ENCODE peak calls at places on chromosomes 7 and 10, in four cellular contexts. One of them, this sample, is unnamed. For H3K4me1, the result is how much of the 10 kb centered on the place peaks cover.

GRCh38 chr7:141397236-141398163 is 153.7 kb upstream of the AGK start:
- DNase-seq in sigmoid colon: no peak
- DNase-seq in lung: no peak
- DNase-seq in effector memory CD4-positive, alpha-beta T cell: no peak
- DNase-seq in this sample: no peak

GRCh38 chr10:43193496-43194080 is 55.3 kb downstream of the CSGALNACT2 start:
- DNase-seq in lung: peak
- DNase-seq in sigmoid colon: no peak
- DNase-seq in effector memory CD4-positive, alpha-beta T cell: no peak
- DNase-seq in this sample: no peak

GRCh38 chr7:138842111-138842510 is 44.1 kb upstream of the ATP6V0A4 start:
- DNase-seq in effector memory CD4-positive, alpha-beta T cell: no peak
- DNase-seq in sigmoid colon: no peak
- DNase-seq in lung: no peak
- DNase-seq in this sample: no peak

GRCh38 chr10:48453451-48454301 is 147.2 kb downstream of the MAPK8 start:
- DNase-seq in sigmoid colon: no peak
- DNase-seq in lung: peak
- DNase-seq in effector memory CD4-positive, alpha-beta T cell: no peak
- DNase-seq in this sample: no peak

GRCh38 chr7:78057571-78057970 is 259.0 kb downstream of the PHTF2 start:
- DNase-seq in effector memory CD4-positive, alpha-beta T cell: no peak
- DNase-seq in sigmoid colon: no peak
- DNase-seq in lung: no peak
- DNase-seq in this sample: no peak

GRCh38 chr7:157854066-157854891 is 517.5 kb downstream of the DNAJB6 start:
- DNase-seq in effector memory CD4-positive, alpha-beta T cell: no peak
- DNase-seq in sigmoid colon: peak
- DNase-seq in lung: peak
- DNase-seq in this sample: no peak

GRCh38 chr7:22002731-22003130 is 57.0 kb upstream of the CDCA7L start:
- DNase-seq in sigmoid colon: no peak
- DNase-seq in lung: no peak
- DNase-seq in effector memory CD4-positive, alpha-beta T cell: no peak
- DNase-seq in this sample: no peak

GRCh38 chr10:7647062-7647664 is 19.6 kb downstream of the ITIH5 start:
- DNase-seq in sigmoid colon: no peak
- DNase-seq in lung: no peak
- DNase-seq in effector memory CD4-positive, alpha-beta T cell: no peak
- DNase-seq in this sample: no peak

GRCh38 chr7:80136276-80137045 is 1.8 kb downstream of the GNAI1 start:
- DNase-seq in lung: no peak
- DNase-seq in sigmoid colon: no peak
- DNase-seq in effector memory CD4-positive, alpha-beta T cell: no peak
- DNase-seq in this sample: no peak

GRCh38 chr7:75599244-75599771 is 107.2 kb downstream of the SPDYE5 start:
- DNase-seq in sigmoid colon: peak
- DNase-seq in effector memory CD4-positive, alpha-beta T cell: no peak
- DNase-seq in lung: no peak
- DNase-seq in this sample: no peak

GRCh38 chr10:115129752-115130151 is 36.6 kb downstream of the ATRNL1 start:
- DNase-seq in effector memory CD4-positive, alpha-beta T cell: no peak
- DNase-seq in sigmoid colon: no peak
- DNase-seq in lung: no peak
- DNase-seq in this sample: no peak

GRCh38 chr7:37128644-37129043 is 320.0 kb downstream of the ELMO1 start:
- DNase-seq in lung: no peak
- DNase-seq in effector memory CD4-positive, alpha-beta T cell: no peak
- DNase-seq in sigmoid colon: no peak
- DNase-seq in this sample: no peak

GRCh38 chr7:74097937-74098614 is 14.5 kb downstream of the LIMK1 start:
- DNase-seq in effector memory CD4-positive, alpha-beta T cell: no peak
- DNase-seq in sigmoid colon: peak
- DNase-seq in lung: no peak
- DNase-seq in this sample: no peak

GRCh38 chr7:44087914-44088838 is 5.8 kb upstream of the POLM start:
- DNase-seq in lung: no peak
- DNase-seq in effector memory CD4-positive, alpha-beta T cell: no peak
- DNase-seq in sigmoid colon: peak
- DNase-seq in this sample: no peak

GRCh38 chr10:109676703-109677102 is 246.6 kb downstream of the XPNPEP1 start:
- DNase-seq in lung: no peak
- DNase-seq in effector memory CD4-positive, alpha-beta T cell: no peak
- DNase-seq in sigmoid colon: no peak
- DNase-seq in this sample: no peak

GRCh38 chr10:93222211-93222754 is 148.6 kb downstream of the CYP26A1 start:
- DNase-seq in lung: no peak
- DNase-seq in effector memory CD4-positive, alpha-beta T cell: no peak
- DNase-seq in sigmoid colon: no peak
- DNase-seq in this sample: no peak

GRCh38 chr7:4712371-4713182 is 30.5 kb downstream of the FOXK1 start:
- DNase-seq in effector memory CD4-positive, alpha-beta T cell: no peak
- DNase-seq in lung: no peak
- DNase-seq in sigmoid colon: no peak
- DNase-seq in this sample: no peak

GRCh38 chr7:149799397-149800168 is 26.2 kb upstream of the ZNF467 start:
- DNase-seq in effector memory CD4-positive, alpha-beta T cell: peak
- DNase-seq in sigmoid colon: no peak
- DNase-seq in lung: peak
- DNase-seq in this sample: peak

GRCh38 chr7:118312051-118312450 is 87.5 kb downstream of the ANKRD7 start:
- DNase-seq in sigmoid colon: no peak
- DNase-seq in effector memory CD4-positive, alpha-beta T cell: no peak
- DNase-seq in lung: no peak
- DNase-seq in this sample: no peak

GRCh38 chr10:22655312-22655973 is 58.9 kb downstream of the PIP4K2A start:
- DNase-seq in effector memory CD4-positive, alpha-beta T cell: no peak
- DNase-seq in sigmoid colon: no peak
- DNase-seq in lung: no peak
- DNase-seq in this sample: no peak

GRCh38 chr10:1130995-1131790 is 75.0 kb downstream of the WDR37 start:
- DNase-seq in lung: no peak
- DNase-seq in effector memory CD4-positive, alpha-beta T cell: no peak
- DNase-seq in sigmoid colon: no peak
- DNase-seq in this sample: no peak

GRCh38 chr10:43292745-43293676 is 26.1 kb upstream of the RASGEF1A start:
- DNase-seq in lung: peak
- DNase-seq in sigmoid colon: peak
- DNase-seq in effector memory CD4-positive, alpha-beta T cell: peak
- DNase-seq in this sample: peak

GRCh38 chr10:45224219-45224841 is 91.1 kb downstream of the OR13A1 start:
- DNase-seq in lung: no peak
- DNase-seq in effector memory CD4-positive, alpha-beta T cell: no peak
- DNase-seq in sigmoid colon: no peak
- DNase-seq in this sample: no peak
- H3K4me3 ChIP-seq in lung: no peak
- H3K4me3 ChIP-seq in effector memory CD4-positive, alpha-beta T cell: no peak
- H3K4me3 ChIP-seq in sigmoid colon: no peak
- H3K4me3 ChIP-seq in this sample: no peak

DNA sequence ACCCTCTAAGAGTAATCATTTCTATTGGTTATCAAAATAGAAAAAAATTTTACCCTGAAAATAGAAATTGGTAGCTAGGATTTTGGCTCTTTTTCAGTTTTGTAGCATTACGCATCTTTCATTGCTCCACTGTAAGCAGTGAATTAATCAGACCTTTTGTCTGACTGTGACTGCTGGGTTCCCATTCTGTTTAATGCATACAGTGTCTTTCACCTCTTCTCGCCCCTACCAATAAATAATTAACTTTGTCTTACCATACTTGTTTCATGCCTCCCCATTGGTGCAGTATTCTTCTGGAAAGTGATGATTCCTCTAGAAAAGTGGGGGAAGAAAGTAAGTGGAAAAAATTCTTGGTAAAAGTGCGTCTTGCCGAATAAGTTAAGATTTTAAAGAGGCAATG is 73.2 kb downstream of the AP3M1 start:
- DNase-seq in effector memory CD4-positive, alpha-beta T cell: no peak
- DNase-seq in lung: no peak
- DNase-seq in sigmoid colon: no peak
- DNase-seq in this sample: no peak
- H3K4me1 ChIP-seq in effector memory CD4-positive, alpha-beta T cell: under half
- H3K4me1 ChIP-seq in lung: under half
- H3K4me1 ChIP-seq in sigmoid colon: half or more
- H3K4me1 ChIP-seq in this sample: under half

DNA sequence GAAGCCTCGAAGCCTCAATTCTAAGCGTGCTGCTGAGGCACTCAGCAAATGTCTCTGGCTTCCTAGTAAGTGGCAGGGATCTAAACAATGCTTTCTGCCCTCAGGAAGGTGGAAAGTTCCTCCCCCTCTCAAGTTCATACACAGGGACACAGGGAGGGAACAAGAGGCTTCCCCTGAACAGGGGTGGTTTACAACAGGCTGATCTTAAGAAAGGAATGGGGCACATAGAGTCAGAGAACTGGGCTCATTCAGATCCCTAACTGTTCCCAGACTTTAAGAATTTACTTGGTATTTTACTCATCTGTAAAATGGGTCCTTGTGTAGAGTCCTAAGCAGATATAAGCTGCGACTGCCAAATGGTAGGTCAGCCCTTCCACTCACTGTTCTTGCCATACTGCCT is 2.5 kb downstream of the TNS3 start:
- DNase-seq in lung: no peak
- DNase-seq in sigmoid colon: no peak
- DNase-seq in effector memory CD4-positive, alpha-beta T cell: no peak
- DNase-seq in this sample: no peak
- H3K4me3 ChIP-seq in lung: no peak
- H3K4me3 ChIP-seq in sigmoid colon: no peak
- H3K4me3 ChIP-seq in effector memory CD4-positive, alpha-beta T cell: no peak
- H3K4me3 ChIP-seq in this sample: no peak

DNA sequence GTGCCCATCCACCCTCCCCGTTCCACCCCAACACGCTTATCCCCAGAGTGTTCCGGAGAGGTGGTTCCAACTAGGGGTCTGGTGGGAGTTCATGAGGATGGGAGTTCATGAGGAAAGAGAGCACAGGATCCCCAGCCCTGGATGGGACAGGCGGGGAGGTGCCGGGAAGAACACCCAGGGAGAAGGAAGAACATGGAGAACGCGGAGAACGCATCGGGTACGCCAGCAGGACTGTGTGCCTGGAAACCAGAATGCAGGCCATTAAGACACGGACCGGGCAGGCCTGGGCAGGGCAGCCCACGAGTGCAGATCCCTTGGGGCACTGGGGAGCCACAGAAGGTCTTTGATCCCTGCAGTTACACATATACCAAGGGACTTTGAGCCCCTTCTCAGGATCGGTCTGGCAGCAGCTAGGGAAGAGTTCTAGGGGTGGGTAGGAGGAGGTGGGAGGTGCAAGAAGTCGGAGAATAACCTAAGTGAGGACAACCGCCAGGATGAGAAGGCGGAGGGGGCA is 89.7 kb upstream of the MYL10 start:
- DNase-seq in effector memory CD4-positive, alpha-beta T cell: no peak
- DNase-seq in sigmoid colon: no peak
- DNase-seq in lung: no peak
- DNase-seq in this sample: no peak
- H3K4me1 ChIP-seq in effector memory CD4-positive, alpha-beta T cell: under half
- H3K4me1 ChIP-seq in sigmoid colon: under half
- H3K4me1 ChIP-seq in lung: under half
- H3K4me1 ChIP-seq in this sample: under half

This sample was measured in naive thymus-derived CD4-positive, alpha-beta T cell.